ENCODE peak calls at places on chromosome 13, in seven cellular contexts. P, Z, C, M, R, A and H are unnamed samples. For H3K79me2, the result is how much of the 10 kb centered on the place peaks cover.

GRCh38 chr13:24661713-24662112 is 18.5 kb upstream of the ATP12A start:
- DNase-seq in Z (peak), P (no peak), R (no peak), M (no peak), C (no peak), A (no peak), H (no peak)

GRCh38 chr13:93080587-93080986 is 146.0 kb upstream of the GPC6 start:
- DNase-seq in M (no peak), P (no peak), A (no peak), R (no peak), Z (no peak), C (peak), H (peak)

GRCh38 chr13:40181203-40181845 is 485.1 kb downstream of the FOXO1 start:
- DNase-seq in R (peak), A (peak), Z (no peak), M (no peak), P (no peak), C (no peak), H (peak)

GRCh38 chr13:85626603-85627002 is 172.6 kb downstream of the SLITRK6 start:
- DNase-seq in M (no peak), C (no peak), Z (no peak), P (no peak), R (no peak), A (no peak), H (no peak)

GRCh38 chr13:80751854-80752253 is 410.9 kb upstream of the SPRY2 start:
- DNase-seq in M (no peak), C (no peak), Z (no peak), R (no peak), A (no peak), P (peak), H (no peak)

GRCh38 chr13:78993792-78994191 is 334.8 kb upstream of the OBI1 start:
- DNase-seq in Z (no peak), R (no peak), M (no peak), A (no peak), C (peak), P (peak), H (no peak)

GRCh38 chr13:108629353-108629752 is at the start of gene MYO16:
- DNase-seq in C (peak), M (no peak), P (peak), R (no peak), A (no peak), Z (no peak), H (no peak)

GRCh38 chr13:25689539-25689938 is 317.8 kb downstream of the ATP8A2 start:
- DNase-seq in A (no peak), Z (no peak), R (no peak), M (no peak), P (no peak), C (no peak), H (no peak)

GRCh38 chr13:82062772-82063171 is 1721.8 kb upstream of the SPRY2 start:
- DNase-seq in M (no peak), P (no peak), Z (no peak), R (no peak), C (no peak), A (no peak), H (peak)

GRCh38 chr13:79837741-79838450 is 356.9 kb downstream of the NDFIP2 start:
- DNase-seq in M (no peak), C (no peak), A (peak), R (peak), P (no peak), Z (no peak), H (peak)

GRCh38 chr13:44899967-44900366 is 89.3 kb downstream of the NUFIP1 start:
- DNase-seq in M (peak), Z (no peak), C (no peak), P (no peak), A (no peak), R (no peak), H (peak)

GRCh38 chr13:38321654-38322053 is 28.0 kb upstream of the UFM1 start:
- DNase-seq in M (no peak), Z (no peak), R (no peak), P (no peak), C (no peak), A (peak), H (no peak)

GRCh38 chr13:45989607-45990006 is 62.9 kb downstream of the ZC3H13 start:
- DNase-seq in C (no peak), Z (no peak), M (no peak), A (peak), R (no peak), P (no peak), H (no peak)

GRCh38 chr13:94209110-94209509 is 270.4 kb downstream of the DCT start:
- DNase-seq in P (no peak), C (no peak), M (no peak), A (peak), Z (no peak), R (no peak), H (peak)

GRCh38 chr13:75391432-75392100 is 90.4 kb downstream of the TBC1D4 start:
- DNase-seq in R (no peak), M (no peak), P (no peak), C (no peak), A (no peak), Z (no peak), H (no peak)

GRCh38 chr13:68748038-68748437 is 1359.6 kb upstream of the ATXN8OS start:
- DNase-seq in A (no peak), R (no peak), P (no peak), C (no peak), Z (no peak), M (no peak), H (peak)

GRCh38 chr13:50222569-50223332 is 207.5 kb downstream of the KCNRG start:
- DNase-seq in Z (no peak), C (no peak), P (no peak), R (peak), A (peak), M (no peak), H (peak)

GRCh38 chr13:114089341-114089740 is 43.1 kb downstream of the RASA3 start:
- DNase-seq in P (no peak), C (no peak), A (no peak), Z (no peak), R (no peak), M (no peak), H (no peak)

GRCh38 chr13:68056816-68057710 is 826.9 kb upstream of the PCDH9 start:
- DNase-seq in P (no peak), A (no peak), Z (peak), M (no peak), C (peak), R (peak), H (peak)

GRCh38 chr13:71712988-71713653 is 153.9 kb downstream of the DACH1 start:
- DNase-seq in C (peak), M (peak), A (no peak), R (peak), P (peak), Z (no peak), H (no peak)

GRCh38 chr13:52849727-52850395 is 1.4 kb upstream of the PCDH8 start:
- DNase-seq in C (peak), P (peak), M (no peak), R (no peak), A (no peak), Z (no peak), H (no peak)

GRCh38 chr13:107993239-107993948 is 221.9 kb downstream of the LIG4 start:
- DNase-seq in A (no peak), C (no peak), Z (no peak), P (no peak), M (no peak), R (no peak), H (peak)

GRCh38 chr13:44837250-44837649 is 152.0 kb downstream of the NUFIP1 start:
- DNase-seq in C (no peak), P (no peak), Z (no peak), R (no peak), A (peak), M (no peak), H (peak)

GRCh38 chr13:41554626-41555386 is 97.5 kb downstream of the RGCC start:
- DNase-seq in C (no peak), R (no peak), M (no peak), Z (peak), A (no peak), P (no peak), H (no peak)

GRCh38 chr13:71517004-71517403 is 350.0 kb downstream of the DACH1 start:
- DNase-seq in R (no peak), P (no peak), C (no peak), A (no peak), Z (no peak), M (no peak), H (peak)

GRCh38 chr13:75505327-75505726 is 23.4 kb upstream of the TBC1D4 start:
- DNase-seq in Z (no peak), M (no peak), P (no peak), R (no peak), C (no peak), A (no peak), H (no peak)

GRCh38 chr13:23619073-23619855 is 49.1 kb downstream of the TNFRSF19 start:
- DNase-seq in M (no peak), P (no peak), R (no peak), Z (no peak), A (peak), C (no peak), H (no peak)

GRCh38 chr13:75635101-75635620 is 969 bp upstream of the LMO7 start:
- DNase-seq in Z (no peak), R (peak), M (no peak), P (no peak), A (peak), C (peak), H (no peak)

GRCh38 chr13:49995535-49996165 is 1.2 kb upstream of the TRIM13 start:
- DNase-seq in C (peak), Z (no peak), R (no peak), P (no peak), M (peak), A (peak), H (no peak)

GRCh38 chr13:40141859-40142555 is 486.5 kb downstream of the COG6 start:
- DNase-seq in Z (no peak), A (no peak), R (no peak), M (no peak), C (no peak), P (no peak), H (no peak)

GRCh38 chr13:48318014-48318713 is 14.6 kb downstream of the RB1 start:
- DNase-seq in P (no peak), A (no peak), R (no peak), Z (no peak), C (no peak), M (no peak), H (no peak)

GRCh38 chr13:93680329-93680728 is 453.7 kb downstream of the GPC6 start:
- DNase-seq in C (peak), M (no peak), P (peak), A (no peak), Z (no peak), R (no peak), H (no peak)

GRCh38 chr13:94433055-94433947 is 46.2 kb downstream of the DCT start:
- DNase-seq in M (no peak), Z (no peak), C (peak), P (peak), R (peak), A (no peak), H (no peak)

GRCh38 chr13:64958106-64958505 is 2272.0 kb downstream of the PCDH9 start:
- DNase-seq in M (no peak), A (no peak), R (no peak), C (no peak), Z (no peak), P (no peak), H (no peak)

GRCh38 chr13:97091202-97091601 is 96.9 kb upstream of the OXGR1 start:
- DNase-seq in P (no peak), A (no peak), C (no peak), Z (no peak), M (no peak), R (no peak), H (no peak)

GRCh38 chr13:75934889-75935288 is 298.8 kb downstream of the LMO7 start:
- DNase-seq in C (no peak), A (peak), R (no peak), Z (no peak), M (no peak), P (no peak), H (peak)

GRCh38 chr13:103772576-103772975 is 706.4 kb upstream of the SLC10A2 start:
- DNase-seq in P (no peak), M (no peak), A (no peak), R (no peak), C (peak), Z (peak), H (peak)

GRCh38 chr13:95233026-95233635 is 68.1 kb downstream of the ABCC4 start:
- DNase-seq in R (no peak), A (no peak), Z (no peak), P (no peak), M (peak), C (no peak), H (no peak)

GRCh38 chr13:91647361-91647970 is 249.0 kb downstream of the GPC5 start:
- DNase-seq in Z (peak), R (peak), M (peak), P (peak), C (peak), A (peak), H (peak)

GRCh38 chr13:33284916-33285315 is 639 bp downstream of the STARD13 start:
- DNase-seq in A (peak), P (no peak), C (no peak), R (peak), M (no peak), Z (no peak), H (peak)

GRCh38 chr13:33281951-33282595 is 3.5 kb downstream of the STARD13 start:
- DNase-seq in Z (no peak), P (no peak), R (no peak), A (peak), C (no peak), M (no peak), H (peak)

GRCh38 chr13:33285420-33286124 is at the start of gene STARD13:
- DNase-seq in P (peak), C (peak), Z (no peak), M (peak), A (peak), R (peak), H (peak)

GRCh38 chr13:33283195-33283910 is 2.2 kb downstream of the STARD13 start:
- DNase-seq in C (no peak), R (no peak), Z (no peak), P (no peak), M (no peak), A (peak), H (no peak)

GRCh38 chr13:33284016-33284415 is 1.5 kb downstream of the STARD13 start:
- DNase-seq in Z (no peak), R (no peak), A (peak), P (no peak), M (no peak), C (no peak), H (no peak)
- H3K79me2 ChIP-seq in Z (under half), R (under half), A (half or more), P (under half), M (half or more), C (under half), H (half or more)

DNA sequence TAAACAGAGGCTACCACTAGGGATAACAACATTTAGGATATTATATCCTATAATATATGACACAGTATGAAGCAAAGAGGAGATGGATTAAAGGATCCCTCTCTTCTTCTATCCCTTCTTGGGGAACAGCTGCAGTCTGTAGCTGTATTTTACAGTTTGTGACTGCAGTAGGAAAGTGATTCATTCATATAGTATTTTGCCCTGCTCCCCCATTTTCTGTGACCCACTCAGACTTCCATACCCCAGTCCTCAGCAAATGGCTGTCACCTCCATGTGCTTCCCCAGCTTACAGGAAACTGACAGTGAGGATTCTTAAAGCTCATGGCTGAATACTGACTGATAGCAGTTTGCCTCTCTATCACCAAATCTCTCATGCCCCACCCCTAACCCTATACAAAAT is 27.5 kb downstream of the MICU2 start:
- DNase-seq in R (no peak), A (peak), C (no peak), Z (no peak), M (no peak), P (no peak), H (no peak)
- H2AFZ ChIP-seq in R (no peak), A (no peak), C (no peak), Z (no peak), M (no peak), P (no peak), H (no peak)

DNA sequence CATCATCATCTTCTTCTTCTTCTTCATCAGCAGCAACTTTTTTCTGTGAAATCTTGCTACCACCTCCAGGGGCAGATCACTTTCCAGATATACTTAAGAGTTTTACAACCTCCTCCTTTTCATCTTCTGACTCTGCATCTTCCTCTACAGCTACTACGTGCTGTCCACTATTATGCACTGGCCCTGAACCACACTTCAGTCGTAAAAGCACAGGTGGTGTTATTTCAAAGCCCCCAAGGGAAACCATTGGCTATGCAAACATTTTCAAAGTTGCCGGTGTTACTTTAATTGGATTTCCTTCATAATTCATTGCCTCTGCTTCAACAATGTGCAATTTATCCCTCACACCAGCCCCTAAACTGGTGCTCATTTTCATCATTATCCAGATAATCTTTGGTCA is 75.0 kb downstream of the POLR1D start:
- DNase-seq in R (no peak), P (no peak), M (no peak), A (no peak), Z (peak), C (no peak), H (no peak)
- TF ChIP-seq EZH2phosphoT487 in R (no peak), P (no peak), M (no peak), A (no peak), Z (no peak), C (no peak), H (no peak)

GRCh38 chr13:37046062-37046461 is 13.4 kb downstream of the SUPT20H start:
- DNase-seq in M (no peak), R (no peak), Z (no peak), C (no peak), P (no peak), A (no peak), H (no peak)

GRCh38 chr13:37049810-37050209 is 9.7 kb downstream of the SUPT20H start:
- DNase-seq in A (no peak), C (peak), R (no peak), Z (no peak), P (no peak), M (no peak), H (no peak)

GRCh38 chr13:37047032-37047431 is 12.5 kb downstream of the SUPT20H start:
- DNase-seq in M (no peak), A (no peak), P (no peak), R (no peak), C (no peak), Z (no peak), H (no peak)

DNA sequence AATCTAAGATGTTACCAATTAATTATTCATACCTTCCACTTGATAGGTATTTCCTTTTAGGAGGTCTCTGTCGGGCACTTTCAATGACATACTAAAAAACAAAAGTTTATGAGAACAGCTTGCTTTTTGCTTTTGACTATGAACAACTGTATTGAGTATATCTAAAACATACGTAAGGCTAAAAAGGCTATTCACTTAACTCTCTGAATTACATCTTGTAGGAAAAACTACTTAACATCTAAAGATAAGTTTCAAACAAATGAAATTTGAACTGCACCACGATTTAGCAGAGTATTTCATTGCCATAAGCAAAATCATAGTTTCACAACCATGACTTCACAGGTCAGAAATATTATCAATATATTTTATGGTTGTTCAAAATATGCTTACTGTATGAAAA is 11.6 kb downstream of the SUPT20H start:
- DNase-seq in A (no peak), P (no peak), C (no peak), M (no peak), R (no peak), Z (no peak), H (no peak)
- H3K79me2 ChIP-seq in A (half or more), P (half or more), C (half or more), M (half or more), R (half or more), Z (half or more), H (under half)

GRCh38 chr13:30463820-30464495 is 1.8 kb downstream of the HMGB1 start:
- DNase-seq in Z (peak), P (no peak), M (no peak), C (no peak), R (peak), A (peak), H (peak)

GRCh38 chr13:30465541-30466357 is at the start of gene HMGB1:
- DNase-seq in Z (peak), A (peak), R (peak), M (peak), P (peak), C (peak), H (peak)

GRCh38 chr13:30466358-30466714 is 600 bp upstream of the HMGB1 start:
- DNase-seq in R (peak), Z (peak), P (peak), C (peak), M (no peak), A (peak), H (peak)

GRCh38 chr13:30466841-30467252 is 1.1 kb upstream of the HMGB1 start:
- DNase-seq in Z (peak), M (no peak), C (no peak), R (no peak), A (peak), P (no peak), H (peak)

GRCh38 chr13:30464496-30465351 is 1.0 kb downstream of the HMGB1 start:
- DNase-seq in C (peak), Z (peak), A (peak), M (peak), R (peak), P (peak), H (peak)
- H2AFZ ChIP-seq in C (no peak), Z (no peak), A (peak), M (no peak), R (peak), P (no peak), H (peak)

GRCh38 chr13:63628310-63628709 is 2212.7 kb upstream of the PCDH20 start:
- DNase-seq in M (no peak), C (no peak), P (no peak), A (no peak), Z (no peak), R (no peak), H (no peak)

GRCh38 chr13:63631006-63631405 is 2215.4 kb upstream of the PCDH20 start:
- DNase-seq in R (no peak), C (no peak), Z (no peak), A (no peak), P (no peak), M (no peak), H (no peak)

GRCh38 chr13:63629591-63629990 is 2213.9 kb upstream of the PCDH20 start:
- DNase-seq in Z (no peak), M (no peak), R (no peak), P (no peak), C (no peak), A (no peak), H (no peak)

GRCh38 chr13:63625869-63626268 is 2210.2 kb upstream of the PCDH20 start:
- DNase-seq in P (no peak), A (no peak), Z (no peak), M (no peak), C (peak), R (no peak), H (peak)
- TF ChIP-seq EZH2phosphoT487 in P (no peak), A (no peak), Z (no peak), M (no peak), C (no peak), R (no peak), H (no peak)

GRCh38 chr13:51590231-51590630 is 6.0 kb downstream of the WDFY2 start:
- DNase-seq in C (no peak), M (no peak), Z (no peak), A (no peak), P (no peak), R (no peak), H (no peak)

GRCh38 chr13:51588406-51588949 is 4.2 kb downstream of the WDFY2 start:
- DNase-seq in A (no peak), P (peak), R (no peak), Z (no peak), C (no peak), M (no peak), H (no peak)

GRCh38 chr13:51594432-51594831 is 10.2 kb downstream of the WDFY2 start:
- DNase-seq in P (no peak), Z (no peak), R (no peak), M (no peak), C (no peak), A (no peak), H (no peak)

GRCh38 chr13:51589793-51590192 is 5.5 kb downstream of the WDFY2 start:
- DNase-seq in C (no peak), P (no peak), A (peak), M (peak), Z (no peak), R (no peak), H (no peak)

GRCh38 chr13:51590966-51591627 is 6.8 kb downstream of the WDFY2 start:
- DNase-seq in P (no peak), C (peak), Z (no peak), M (peak), A (peak), R (peak), H (peak)
- H3K79me2 ChIP-seq in P (half or more), C (half or more), Z (under half), M (half or more), A (half or more), R (half or more), H (half or more)